ENCODE peak calls at places on chromosomes 5 and 9, in five cellular contexts. U, C, W, K and O are unnamed samples.

GRCh38 chr9:37730840-37731239 is 22.8 kb upstream of the TRMT10B start:
- DNase-seq in U (no peak), C (no peak), W (no peak), K (no peak), O (no peak)

GRCh38 chr5:125411163-125412050 is 665.0 kb upstream of the ZNF608 start:
- DNase-seq in U (peak; percentile 53), C (no peak), W (peak; percentile 65), K (peak; percentile 79), O (peak; percentile 28)

GRCh38 chr5:131671994-131672655 is 37.1 kb upstream of the RAPGEF6 start:
- DNase-seq in U (peak; percentile 98), C (no peak), W (no peak), K (peak; percentile 100), O (no peak)

GRCh38 chr9:107439991-107440456 is 49.5 kb downstream of the KLF4 start:
- DNase-seq in U (no peak), C (no peak), W (no peak), K (peak; percentile 2), O (no peak)

GRCh38 chr9:100350188-100350587 is 2.6 kb downstream of the TEX10 start:
- DNase-seq in U (no peak), C (no peak), W (no peak), K (peak; percentile 4), O (no peak)

GRCh38 chr9:92660266-92660665 is 9.7 kb downstream of the IPPK start:
- DNase-seq in U (no peak), C (no peak), W (no peak), K (no peak), O (no peak)

GRCh38 chr9:33172256-33172678 is 5.1 kb upstream of the B4GALT1 start:
- DNase-seq in U (no peak), C (no peak), W (no peak), K (peak; percentile 98), O (no peak)

GRCh38 chr5:166716856-166717492 is 1574.5 kb upstream of the WWC1 start:
- DNase-seq in U (no peak), C (no peak), W (no peak), K (no peak), O (no peak)

GRCh38 chr9:94853887-94854286 is 127.4 kb downstream of the AOPEP start:
- DNase-seq in U (no peak), C (no peak), W (no peak), K (no peak), O (peak; percentile 81)